ENCODE peak calls at places on chromosomes 11 and 22, in four cellular contexts. One of them, this sample, is unnamed.

GRCh38 chr11:19683141-19683805 is 29.4 kb upstream of the NAV2 start:
- DNase-seq in HEK293T: no peak
- DNase-seq in right cardiac atrium: peak
- DNase-seq in GM23248: peak
- DNase-seq in this sample: no peak

GRCh38 chr11:2380396-2380795 is 3.3 kb downstream of the CD81 start:
- DNase-seq in GM23248: no peak
- DNase-seq in HEK293T: no peak
- DNase-seq in right cardiac atrium: no peak
- DNase-seq in this sample: no peak

GRCh38 chr22:49964493-49965290 is 4.1 kb downstream of the PIM3 start:
- DNase-seq in right cardiac atrium: peak
- DNase-seq in HEK293T: no peak
- DNase-seq in GM23248: no peak
- DNase-seq in this sample: no peak

GRCh38 chr11:29564501-29564900 is 452.3 kb downstream of the KCNA4 start:
- DNase-seq in right cardiac atrium: no peak
- DNase-seq in GM23248: no peak
- DNase-seq in HEK293T: no peak
- DNase-seq in this sample: peak

GRCh38 chr11:64843971-64844329 is 503 bp downstream of the CDC42BPG start:
- DNase-seq in right cardiac atrium: no peak
- DNase-seq in GM23248: no peak
- DNase-seq in HEK293T: no peak
- DNase-seq in this sample: no peak

GRCh38 chr11:118918128-118918685 is 7.5 kb downstream of the BCL9L start:
- DNase-seq in HEK293T: peak
- DNase-seq in right cardiac atrium: peak
- DNase-seq in GM23248: peak
- DNase-seq in this sample: peak

GRCh38 chr11:130964393-130964792 is 48.1 kb upstream of the SNX19 start:
- DNase-seq in HEK293T: no peak
- DNase-seq in right cardiac atrium: no peak
- DNase-seq in GM23248: no peak
- DNase-seq in this sample: peak

GRCh38 chr11:66337103-66337899 is 1.1 kb upstream of the RIN1 start:
- DNase-seq in right cardiac atrium: peak
- DNase-seq in GM23248: peak
- DNase-seq in HEK293T: no peak
- DNase-seq in this sample: no peak

GRCh38 chr22:35072939-35073338 is 7.0 kb downstream of the ISX start:
- DNase-seq in GM23248: peak
- DNase-seq in right cardiac atrium: no peak
- DNase-seq in HEK293T: no peak
- DNase-seq in this sample: no peak

GRCh38 chr11:30348035-30348434 is 25.1 kb downstream of the ARL14EP start:
- DNase-seq in right cardiac atrium: no peak
- DNase-seq in GM23248: no peak
- DNase-seq in HEK293T: no peak
- DNase-seq in this sample: no peak

GRCh38 chr22:47333625-47334024 is 571.2 kb downstream of the TBC1D22A start:
- DNase-seq in GM23248: peak
- DNase-seq in HEK293T: no peak
- DNase-seq in right cardiac atrium: no peak
- DNase-seq in this sample: peak

GRCh38 chr22:38759005-38759404 is 3.2 kb upstream of the SUN2 start:
- DNase-seq in GM23248: no peak
- DNase-seq in HEK293T: no peak
- DNase-seq in right cardiac atrium: no peak
- DNase-seq in this sample: no peak

This sample was measured in SK-MEL-5.